ENCODE peak calls at places on chromosomes 5 and 9, in eight cellular contexts. O is brain microvascular endothelial cell, Y is GM20000, G is stomach, V is AG10803, Z is GM23338, X is GM10248, C is epithelial cell of esophagus. R is an unnamed sample.

GRCh38 chr9:27150758-27151431 is 41.9 kb downstream of the TEK start:
- DNase-seq in X (no peak), V (peak), C (no peak), G (no peak), Z (no peak), Y (no peak), O (no peak), R (no peak)

GRCh38 chr5:72517961-72518690 is 10.9 kb upstream of the ZNF366 start:
- DNase-seq in Z (no peak), X (peak), O (no peak), Y (peak), G (peak), V (peak), C (no peak), R (peak)

GRCh38 chr5:749101-749670 is 35.3 kb downstream of the ZDHHC11B start:
- DNase-seq in G (no peak), V (no peak), Y (no peak), Z (no peak), C (no peak), O (no peak), X (no peak), R (no peak)

GRCh38 chr9:135525241-135526088 is 4.2 kb downstream of the LCN1 start:
- DNase-seq in V (no peak), X (no peak), O (no peak), C (no peak), G (peak), Z (no peak), Y (no peak), R (no peak)

GRCh38 chr9:97978706-97979105 is 4.4 kb upstream of the ANP32B start:
- DNase-seq in C (no peak), G (no peak), Y (no peak), X (no peak), Z (no peak), V (no peak), O (no peak), R (no peak)

GRCh38 chr5:74954919-74955318 is 88.7 kb upstream of the FAM169A start:
- DNase-seq in X (no peak), G (no peak), O (peak), V (peak), C (peak), Z (no peak), Y (no peak), R (no peak)

GRCh38 chr5:151742870-151743294 is 15.5 kb downstream of the ATOX1 start:
- DNase-seq in Y (no peak), V (peak), C (peak), X (no peak), G (no peak), O (peak), Z (peak), R (no peak)

GRCh38 chr5:34001231-34001935 is 6.5 kb downstream of the AMACR start:
- DNase-seq in Z (no peak), O (no peak), C (peak), V (no peak), X (no peak), G (peak), Y (no peak), R (no peak)

GRCh38 chr5:62690421-62690820 is 111.8 kb downstream of the LRRC70 start:
- DNase-seq in V (no peak), Z (peak), G (no peak), Y (no peak), C (no peak), O (no peak), X (no peak), R (no peak)

GRCh38 chr5:54148062-54148461 is 162.3 kb downstream of the ARL15 start:
- DNase-seq in C (no peak), Y (no peak), V (peak), G (no peak), Z (no peak), O (no peak), X (no peak), R (no peak)

GRCh38 chr9:136090768-136091581 is 4.1 kb downstream of the NACC2 start:
- DNase-seq in Y (no peak), V (no peak), Z (no peak), G (no peak), C (no peak), X (no peak), O (no peak), R (no peak)

GRCh38 chr5:179820127-179820482 is 600 bp upstream of the SQSTM1 start:
- DNase-seq in V (no peak), O (no peak), C (no peak), X (no peak), G (no peak), Y (no peak), Z (no peak), R (no peak)

GRCh38 chr9:96150324-96151023 is 151.5 kb downstream of the HSD17B3 start:
- DNase-seq in G (peak), X (peak), V (no peak), C (no peak), O (no peak), Y (peak), Z (no peak), R (no peak)

GRCh38 chr5:179263391-179264052 is 81.7 kb downstream of the ADAMTS2 start:
- DNase-seq in Y (no peak), O (no peak), Z (no peak), V (no peak), X (no peak), C (no peak), G (peak), R (no peak)

GRCh38 chr5:27472000-27472763 is 433.8 kb upstream of the CDH9 start:
- DNase-seq in O (peak), C (no peak), Z (peak), X (peak), Y (peak), V (peak), G (no peak), R (no peak)

GRCh38 chr9:125227761-125228160 is 13.4 kb downstream of the HSPA5 start:
- DNase-seq in O (no peak), C (no peak), Y (no peak), X (no peak), V (no peak), G (no peak), Z (no peak), R (no peak)

GRCh38 chr5:38853753-38854470 is 8.1 kb downstream of the OSMR start:
- DNase-seq in C (peak), V (peak), X (no peak), G (no peak), O (peak), Z (peak), Y (no peak), R (no peak)

GRCh38 chr5:149831492-149831891 is 101.4 kb downstream of the PPARGC1B start:
- DNase-seq in V (peak), X (peak), Y (peak), C (peak), G (no peak), O (peak), Z (no peak), R (peak)

GRCh38 chr9:131856105-131856504 is 116.2 kb upstream of the RAPGEF1 start:
- DNase-seq in X (no peak), Z (peak), O (no peak), G (no peak), Y (no peak), V (no peak), C (no peak), R (no peak)

GRCh38 chr9:86925686-86926085 is 21.6 kb downstream of the GAS1 start:
- DNase-seq in X (no peak), C (no peak), V (peak), Z (no peak), G (no peak), Y (no peak), O (no peak), R (no peak)

GRCh38 chr5:166505546-166505945 is 1785.9 kb upstream of the WWC1 start:
- DNase-seq in O (no peak), G (no peak), Z (peak), X (no peak), Y (no peak), C (no peak), V (no peak), R (no peak)

GRCh38 chr5:65809817-65810531 is 88.0 kb downstream of the NLN start:
- DNase-seq in V (peak), X (no peak), G (peak), C (peak), Z (no peak), O (peak), Y (no peak), R (no peak)

GRCh38 chr5:74017112-74017511 is 391.1 kb downstream of the ARHGEF28 start:
- DNase-seq in G (no peak), Z (no peak), C (peak), X (no peak), O (peak), Y (no peak), V (no peak), R (no peak)

GRCh38 chr9:136717399-136717798 is 5.0 kb downstream of the DIPK1B start:
- DNase-seq in X (no peak), C (no peak), G (no peak), Y (no peak), V (no peak), Z (no peak), O (no peak), R (no peak)

GRCh38 chr5:53568868-53569267 is 8.4 kb downstream of the NDUFS4 start:
- DNase-seq in C (no peak), O (no peak), V (peak), X (no peak), G (no peak), Z (no peak), Y (no peak), R (no peak)

DNA sequence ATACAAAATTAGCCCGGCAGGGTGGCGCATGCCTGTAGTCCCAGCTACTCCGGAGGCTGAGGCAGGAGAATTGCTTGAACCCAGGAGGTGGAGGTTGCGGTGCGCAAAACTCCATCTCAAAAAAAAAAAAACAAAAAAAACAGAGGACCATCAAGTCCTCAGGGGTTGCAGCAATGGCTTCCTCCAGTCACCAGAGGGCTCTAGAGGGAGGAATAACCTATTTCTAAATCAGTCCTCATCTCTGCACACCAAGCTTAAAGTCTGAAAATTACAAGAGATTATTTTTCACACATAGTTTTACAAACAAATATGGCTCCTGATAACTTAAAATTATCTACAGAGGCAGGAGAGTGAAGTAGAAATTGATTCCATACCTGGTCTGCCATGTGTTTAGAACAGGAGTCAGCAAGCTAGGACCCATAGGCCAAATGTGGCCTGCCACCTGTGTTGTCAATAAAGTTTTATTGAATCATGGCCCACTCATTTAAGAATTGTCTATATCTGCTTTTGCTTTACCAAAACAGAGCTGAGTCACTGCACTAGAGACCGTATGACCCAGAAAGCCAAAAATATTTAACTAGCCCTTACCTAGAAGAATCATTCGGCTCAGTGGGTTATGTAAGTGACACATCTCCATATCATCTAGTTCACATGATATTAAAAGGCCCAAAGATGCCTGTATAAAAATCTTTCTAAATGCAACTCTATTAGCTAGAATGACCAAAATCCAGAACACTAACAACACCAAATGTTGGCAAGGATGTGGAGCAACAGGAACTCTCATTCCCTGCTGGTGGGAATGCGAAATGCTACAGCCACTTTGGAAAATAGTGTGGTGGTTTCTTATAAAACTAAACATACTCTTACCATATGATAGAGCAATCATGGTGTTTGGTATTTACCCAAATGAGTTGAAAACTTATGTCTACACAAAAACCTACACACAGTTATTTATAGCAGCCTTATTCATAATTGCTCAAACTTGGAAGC is 207.7 kb downstream of the FRMD3 start:
- DNase-seq in Z (peak), V (no peak), C (no peak), Y (no peak), X (no peak), O (no peak), G (no peak), R (no peak)
- TF ChIP-seq CTCF in Z (peak), V (peak), C (no peak), Y (no peak), X (peak), O (peak), G (no peak), R (no peak)

DNA sequence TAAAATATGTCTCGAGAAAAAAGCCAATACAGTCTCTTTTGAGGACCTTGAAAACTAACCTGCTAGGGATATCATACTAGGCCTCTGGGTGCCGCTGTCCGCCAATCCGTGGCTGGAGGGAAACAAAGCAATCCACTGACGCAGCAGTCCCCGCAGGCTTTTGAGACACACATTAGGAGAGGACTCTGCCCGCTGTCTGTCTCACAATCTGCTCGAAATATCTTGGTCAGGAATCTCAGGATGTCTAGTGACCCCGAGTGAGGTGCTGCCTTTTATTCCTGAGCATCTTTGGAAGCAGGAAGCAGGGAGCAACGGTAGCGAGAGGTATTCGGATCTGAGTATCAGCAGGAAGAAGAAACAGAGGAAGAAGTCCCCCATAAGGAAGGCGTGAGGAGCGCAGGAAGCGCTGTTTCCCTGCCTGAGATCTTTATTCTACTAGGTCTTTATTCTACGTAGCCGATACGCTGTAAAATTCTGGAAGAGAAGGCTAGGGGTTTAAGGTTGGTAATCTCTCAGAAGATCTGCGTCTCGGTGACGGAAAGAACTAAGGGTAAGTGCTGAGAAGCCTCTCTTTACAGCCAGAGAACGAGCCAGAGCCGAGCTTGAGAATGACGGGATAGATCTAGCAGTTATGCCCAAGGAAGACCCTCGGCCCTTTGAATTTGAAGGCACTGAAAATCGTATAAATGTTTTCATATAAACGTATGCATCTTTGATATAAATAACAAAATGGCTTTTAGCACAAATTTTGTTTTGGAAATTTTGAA is 4.0 kb upstream of the PCDHGA1 start:
- DNase-seq in G (peak), Z (peak), X (peak), C (peak), V (peak), Y (peak), O (peak), R (peak)
- TF ChIP-seq CTCF in G (no peak), Z (peak), X (peak), C (peak), V (peak), Y (peak), O (peak), R (peak)

GRCh38 chr9:36431078-36431477 is 31.0 kb upstream of the RNF38 start:
- DNase-seq in V (no peak), G (no peak), Z (no peak), X (no peak), O (no peak), C (no peak), Y (no peak), R (no peak)
- TF ChIP-seq CTCF in V (no peak), G (no peak), Z (no peak), X (no peak), O (no peak), C (no peak), Y (no peak), R (no peak)

GRCh38 chr5:89946514-89946913 is 463.0 kb downstream of the CETN3 start:
- DNase-seq in X (no peak), Z (no peak), V (no peak), Y (no peak), O (no peak), G (no peak), C (no peak), R (no peak)
- TF ChIP-seq CTCF in X (no peak), Z (no peak), V (no peak), Y (no peak), O (no peak), G (no peak), C (no peak), R (no peak)

DNA sequence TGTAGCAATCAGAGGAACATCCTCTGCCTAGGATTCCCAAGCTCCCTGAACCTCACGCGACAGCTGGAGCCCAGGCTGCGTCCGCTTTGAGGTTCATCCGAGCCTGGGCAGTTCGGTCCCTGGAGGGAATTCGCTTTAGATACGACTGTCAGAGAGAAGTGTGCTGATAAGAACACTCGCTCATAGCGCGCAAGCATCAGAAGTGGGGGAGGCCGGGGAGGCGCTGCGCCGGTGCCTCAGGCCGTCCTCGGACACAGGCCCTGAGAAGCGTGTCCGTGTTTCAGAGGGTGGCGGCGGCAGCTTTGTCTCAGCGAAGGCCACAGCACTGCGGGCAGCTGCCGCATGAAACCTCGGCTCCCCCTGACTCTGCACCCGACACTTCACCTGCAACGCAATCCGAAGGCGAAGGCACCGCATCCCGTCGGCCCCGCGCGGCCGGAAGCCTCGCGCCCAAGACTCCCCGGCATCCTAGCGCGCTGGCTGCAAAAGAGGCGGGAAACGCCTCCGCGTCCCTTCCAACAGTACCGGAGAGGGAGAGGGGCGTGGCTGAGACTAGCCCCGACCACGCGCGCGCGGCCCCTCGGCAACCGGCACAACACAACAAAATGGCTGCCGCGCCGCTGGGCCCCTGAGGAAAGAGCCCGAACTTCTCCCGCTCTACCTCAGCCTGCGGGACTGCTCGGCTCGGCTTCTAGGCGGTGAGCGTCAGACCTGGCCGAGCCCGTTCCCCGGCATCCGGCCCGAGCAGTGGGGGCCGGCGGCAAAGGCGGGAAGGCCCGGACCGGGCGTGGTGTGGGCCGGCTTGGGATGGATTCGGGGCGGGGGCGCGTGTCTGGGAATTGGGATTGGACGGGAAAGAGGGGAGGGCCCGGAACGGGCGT is at the start of gene CNTRL:
- DNase-seq in V (peak), C (peak), Y (peak), O (peak), X (peak), G (peak), Z (peak), R (peak)
- TF ChIP-seq CTCF in V (no peak), C (no peak), Y (no peak), O (peak), X (no peak), G (no peak), Z (no peak), R (no peak)

GRCh38 chr9:129331772-129332512 is 153.9 kb upstream of the IER5L start:
- DNase-seq in X (no peak), V (peak), Y (no peak), O (no peak), C (peak), Z (no peak), G (no peak), R (no peak)
- TF ChIP-seq CTCF in X (no peak), V (no peak), Y (no peak), O (no peak), C (peak), Z (no peak), G (no peak), R (no peak)